ENCODE peak calls at places on chromosome 20, in nine cellular contexts. One of them, this sample, is unnamed.

GRCh38 chr20:25218492-25218891 is 23.0 kb downstream of the ENTPD6 start:
- DNase-seq in GM12878: no peak
- DNase-seq in CD8-positive, alpha-beta T cell: no peak
- DNase-seq in lower lobe of right lung: no peak
- DNase-seq in tibial artery: no peak
- DNase-seq in lung: no peak
- DNase-seq in left ventricle myocardium inferior: no peak
- DNase-seq in upper lobe of right lung: no peak
- DNase-seq in heart right ventricle: no peak
- DNase-seq in this sample: no peak

GRCh38 chr20:7657569-7657968 is 282.7 kb downstream of the HAO1 start:
- DNase-seq in GM12878: no peak
- DNase-seq in CD8-positive, alpha-beta T cell: no peak
- DNase-seq in lower lobe of right lung: no peak
- DNase-seq in tibial artery: no peak
- DNase-seq in lung: no peak
- DNase-seq in left ventricle myocardium inferior: no peak
- DNase-seq in upper lobe of right lung: no peak
- DNase-seq in heart right ventricle: no peak
- DNase-seq in this sample: no peak

GRCh38 chr20:17889226-17889625 is 79.4 kb downstream of the SNX5 start:
- DNase-seq in GM12878: no peak
- DNase-seq in CD8-positive, alpha-beta T cell: no peak
- DNase-seq in lower lobe of right lung: no peak
- DNase-seq in tibial artery: no peak
- DNase-seq in lung: no peak
- DNase-seq in left ventricle myocardium inferior: no peak
- DNase-seq in upper lobe of right lung: no peak
- DNase-seq in heart right ventricle: no peak
- DNase-seq in this sample: no peak

GRCh38 chr20:16801919-16802651 is 53.9 kb downstream of the OTOR start:
- DNase-seq in GM12878: peak; percentile 8
- DNase-seq in CD8-positive, alpha-beta T cell: peak; percentile 21
- DNase-seq in lower lobe of right lung: peak; percentile 66
- DNase-seq in tibial artery: peak; percentile 52
- DNase-seq in lung: peak; percentile 59
- DNase-seq in left ventricle myocardium inferior: peak; percentile 29
- DNase-seq in upper lobe of right lung: peak; percentile 74
- DNase-seq in heart right ventricle: peak; percentile 29
- DNase-seq in this sample: peak; percentile 82

GRCh38 chr20:17228624-17229061 is 1.8 kb downstream of the PCSK2 start:
- DNase-seq in GM12878: no peak
- DNase-seq in CD8-positive, alpha-beta T cell: no peak
- DNase-seq in lower lobe of right lung: peak; percentile 47
- DNase-seq in tibial artery: no peak
- DNase-seq in lung: no peak
- DNase-seq in left ventricle myocardium inferior: no peak
- DNase-seq in upper lobe of right lung: peak; percentile 71
- DNase-seq in heart right ventricle: no peak
- DNase-seq in this sample: peak; percentile 38

GRCh38 chr20:17662333-17663039 is 19.6 kb downstream of the RRBP1 start:
- DNase-seq in GM12878: no peak
- DNase-seq in CD8-positive, alpha-beta T cell: no peak
- DNase-seq in lower lobe of right lung: no peak
- DNase-seq in tibial artery: peak; percentile 88
- DNase-seq in lung: no peak
- DNase-seq in left ventricle myocardium inferior: no peak
- DNase-seq in upper lobe of right lung: no peak
- DNase-seq in heart right ventricle: peak; percentile 52
- DNase-seq in this sample: no peak

GRCh38 chr20:32332614-32333013 is 25.5 kb upstream of the ASXL1 start:
- DNase-seq in GM12878: no peak
- DNase-seq in CD8-positive, alpha-beta T cell: no peak
- DNase-seq in lower lobe of right lung: no peak
- DNase-seq in tibial artery: no peak
- DNase-seq in lung: no peak
- DNase-seq in left ventricle myocardium inferior: no peak
- DNase-seq in upper lobe of right lung: no peak
- DNase-seq in heart right ventricle: no peak
- DNase-seq in this sample: no peak

GRCh38 chr20:50019466-50020256 is 36.9 kb downstream of the SNAI1 start:
- DNase-seq in GM12878: no peak
- DNase-seq in CD8-positive, alpha-beta T cell: no peak
- DNase-seq in lower lobe of right lung: no peak
- DNase-seq in tibial artery: no peak
- DNase-seq in lung: no peak
- DNase-seq in left ventricle myocardium inferior: peak; percentile 46
- DNase-seq in upper lobe of right lung: no peak
- DNase-seq in heart right ventricle: peak; percentile 29
- DNase-seq in this sample: no peak

GRCh38 chr20:32516985-32517873 is 67.9 kb downstream of the NOL4L start:
- DNase-seq in GM12878: no peak
- DNase-seq in CD8-positive, alpha-beta T cell: no peak
- DNase-seq in lower lobe of right lung: no peak
- DNase-seq in tibial artery: no peak
- DNase-seq in lung: no peak
- DNase-seq in left ventricle myocardium inferior: no peak
- DNase-seq in upper lobe of right lung: no peak
- DNase-seq in heart right ventricle: peak; percentile 61
- DNase-seq in this sample: no peak

GRCh38 chr20:41717464-41717863 is 99.3 kb upstream of the CHD6 start:
- DNase-seq in GM12878: no peak
- DNase-seq in CD8-positive, alpha-beta T cell: no peak
- DNase-seq in lower lobe of right lung: no peak
- DNase-seq in tibial artery: no peak
- DNase-seq in lung: no peak
- DNase-seq in left ventricle myocardium inferior: no peak
- DNase-seq in upper lobe of right lung: no peak
- DNase-seq in heart right ventricle: no peak
- DNase-seq in this sample: no peak

GRCh38 chr20:5919634-5920544 is 30.4 kb downstream of the TRMT6 start:
- DNase-seq in GM12878: no peak
- DNase-seq in CD8-positive, alpha-beta T cell: no peak
- DNase-seq in lower lobe of right lung: no peak
- DNase-seq in tibial artery: no peak
- DNase-seq in lung: no peak
- DNase-seq in left ventricle myocardium inferior: no peak
- DNase-seq in upper lobe of right lung: no peak
- DNase-seq in heart right ventricle: no peak
- DNase-seq in this sample: no peak

GRCh38 chr20:49853640-49854039 is 41.0 kb downstream of the SLC9A8 start:
- DNase-seq in GM12878: no peak
- DNase-seq in CD8-positive, alpha-beta T cell: no peak
- DNase-seq in lower lobe of right lung: no peak
- DNase-seq in tibial artery: no peak
- DNase-seq in lung: no peak
- DNase-seq in left ventricle myocardium inferior: no peak
- DNase-seq in upper lobe of right lung: no peak
- DNase-seq in heart right ventricle: no peak
- DNase-seq in this sample: no peak

GRCh38 chr20:4567172-4567571 is 154.5 kb upstream of the PRND start:
- DNase-seq in GM12878: no peak
- DNase-seq in CD8-positive, alpha-beta T cell: no peak
- DNase-seq in lower lobe of right lung: no peak
- DNase-seq in tibial artery: no peak
- DNase-seq in lung: no peak
- DNase-seq in left ventricle myocardium inferior: no peak
- DNase-seq in upper lobe of right lung: no peak
- DNase-seq in heart right ventricle: no peak
- DNase-seq in this sample: no peak

GRCh38 chr20:35866446-35867202 is 87.7 kb downstream of the SCAND1 start:
- DNase-seq in GM12878: no peak
- DNase-seq in CD8-positive, alpha-beta T cell: no peak
- DNase-seq in lower lobe of right lung: no peak
- DNase-seq in tibial artery: no peak
- DNase-seq in lung: no peak
- DNase-seq in left ventricle myocardium inferior: no peak
- DNase-seq in upper lobe of right lung: no peak
- DNase-seq in heart right ventricle: no peak
- DNase-seq in this sample: no peak

GRCh38 chr20:7695622-7696021 is 244.6 kb downstream of the HAO1 start:
- DNase-seq in GM12878: no peak
- DNase-seq in CD8-positive, alpha-beta T cell: no peak
- DNase-seq in lower lobe of right lung: no peak
- DNase-seq in tibial artery: no peak
- DNase-seq in lung: no peak
- DNase-seq in left ventricle myocardium inferior: no peak
- DNase-seq in upper lobe of right lung: no peak
- DNase-seq in heart right ventricle: no peak
- DNase-seq in this sample: no peak

GRCh38 chr20:37055276-37055675 is 40.5 kb downstream of the RBL1 start:
- DNase-seq in GM12878: no peak
- DNase-seq in CD8-positive, alpha-beta T cell: no peak
- DNase-seq in lower lobe of right lung: no peak
- DNase-seq in tibial artery: no peak
- DNase-seq in lung: no peak
- DNase-seq in left ventricle myocardium inferior: no peak
- DNase-seq in upper lobe of right lung: no peak
- DNase-seq in heart right ventricle: no peak
- DNase-seq in this sample: no peak

GRCh38 chr20:49497217-49497560 is 14.7 kb upstream of the KCNB1 start:
- DNase-seq in GM12878: no peak
- DNase-seq in CD8-positive, alpha-beta T cell: no peak
- DNase-seq in lower lobe of right lung: no peak
- DNase-seq in tibial artery: no peak
- DNase-seq in lung: no peak
- DNase-seq in left ventricle myocardium inferior: no peak
- DNase-seq in upper lobe of right lung: no peak
- DNase-seq in heart right ventricle: no peak
- DNase-seq in this sample: no peak

DNA sequence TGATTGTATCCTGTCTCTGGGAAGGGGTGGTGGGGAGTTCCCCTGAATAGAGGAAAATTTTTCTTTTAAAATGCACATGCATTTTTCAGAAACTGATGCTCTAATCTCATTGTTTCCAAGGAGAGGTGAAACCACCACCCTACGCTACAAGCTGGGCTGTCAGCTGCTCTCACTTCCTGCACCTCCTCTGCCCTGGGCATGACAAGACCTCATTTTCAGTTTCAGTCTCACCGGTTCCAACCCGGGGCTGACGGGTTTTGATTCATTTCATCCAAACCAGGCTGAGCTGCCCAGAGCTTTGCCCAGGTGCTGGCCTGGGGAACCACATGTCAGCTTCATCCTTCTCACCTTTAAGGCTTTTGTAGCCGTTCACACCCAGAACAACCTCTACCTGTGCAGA is 99.7 kb downstream of the EYA2 start:
- DNase-seq in GM12878: peak; percentile 69
- DNase-seq in CD8-positive, alpha-beta T cell: no peak
- DNase-seq in lower lobe of right lung: no peak
- DNase-seq in tibial artery: no peak
- DNase-seq in lung: no peak
- DNase-seq in left ventricle myocardium inferior: no peak
- DNase-seq in upper lobe of right lung: no peak
- DNase-seq in heart right ventricle: no peak
- DNase-seq in this sample: no peak
- H3K4me3 ChIP-seq in GM12878: no peak overlapping the region
- H3K4me3 ChIP-seq in CD8-positive, alpha-beta T cell: no peak overlapping the region
- H3K4me3 ChIP-seq in lower lobe of right lung: no peak overlapping the region
- H3K4me3 ChIP-seq in tibial artery: no peak overlapping the region
- H3K4me3 ChIP-seq in lung: no peak overlapping the region
- H3K4me3 ChIP-seq in left ventricle myocardium inferior: no peak overlapping the region
- H3K4me3 ChIP-seq in upper lobe of right lung: no peak overlapping the region
- H3K4me3 ChIP-seq in heart right ventricle: no peak overlapping the region
- H3K4me3 ChIP-seq in this sample: no peak overlapping the region

DNA sequence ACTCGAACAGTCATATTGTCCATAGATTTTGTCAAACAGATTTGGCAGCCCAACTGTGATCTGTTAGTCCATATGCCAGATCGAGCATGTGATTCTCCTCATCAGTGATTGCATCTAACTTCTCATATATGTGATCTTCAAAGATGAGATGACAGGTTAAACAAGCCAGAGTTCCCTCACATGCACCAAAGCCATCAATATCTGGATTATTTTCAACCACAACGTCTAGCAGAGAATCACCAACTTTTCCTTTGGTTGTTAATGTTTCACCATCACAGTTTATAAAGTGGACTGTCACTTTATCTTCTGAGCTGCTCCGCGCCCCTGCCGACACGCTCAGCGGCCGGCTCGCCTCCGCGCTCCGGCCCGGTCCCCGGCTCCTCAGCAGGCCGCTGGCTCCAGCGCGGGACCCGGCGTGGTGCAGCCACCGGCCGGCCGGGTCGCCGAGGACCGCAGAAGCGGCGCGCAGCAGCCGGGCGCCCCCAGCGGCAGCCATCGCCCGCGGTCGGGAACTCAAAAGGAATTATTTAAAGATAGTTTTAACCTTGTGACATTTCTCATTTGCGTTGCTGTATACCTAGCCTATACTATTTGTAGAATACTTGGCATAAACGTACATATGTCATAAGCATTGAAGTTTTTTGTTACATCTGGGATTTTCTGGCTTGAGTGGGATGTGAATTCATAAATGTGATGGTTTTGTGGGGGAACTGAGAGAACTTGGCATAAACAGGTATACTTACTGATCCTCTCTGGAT is 40.1 kb upstream of the DYNLRB1 start:
- DNase-seq in GM12878: no peak
- DNase-seq in CD8-positive, alpha-beta T cell: peak; percentile 5
- DNase-seq in lower lobe of right lung: peak; percentile 60
- DNase-seq in tibial artery: peak; percentile 49
- DNase-seq in lung: peak; percentile 29
- DNase-seq in left ventricle myocardium inferior: peak; percentile 50
- DNase-seq in upper lobe of right lung: peak; percentile 78
- DNase-seq in heart right ventricle: peak; percentile 28
- DNase-seq in this sample: peak; percentile 54
- TF ChIP-seq CTCF in GM12878: peak; percentile 44
- TF ChIP-seq CTCF in CD8-positive, alpha-beta T cell: peak; percentile 54
- TF ChIP-seq CTCF in lower lobe of right lung: peak; percentile 64
- TF ChIP-seq CTCF in tibial artery: peak; percentile 69
- TF ChIP-seq CTCF in lung: peak; percentile 6
- TF ChIP-seq CTCF in left ventricle myocardium inferior: peak; percentile 80
- TF ChIP-seq CTCF in upper lobe of right lung: peak; percentile 59
- TF ChIP-seq CTCF in heart right ventricle: peak; percentile 60
- TF ChIP-seq CTCF in this sample: peak; percentile 20

GRCh38 chr20:14282140-14282539 is 55.3 kb downstream of the FLRT3 start:
- DNase-seq in GM12878: no peak
- DNase-seq in CD8-positive, alpha-beta T cell: no peak
- DNase-seq in lower lobe of right lung: no peak
- DNase-seq in tibial artery: no peak
- DNase-seq in lung: no peak
- DNase-seq in left ventricle myocardium inferior: no peak
- DNase-seq in upper lobe of right lung: no peak
- DNase-seq in heart right ventricle: no peak
- DNase-seq in this sample: no peak
- H3K36me3 ChIP-seq in GM12878: no peaks in the 10 kb centered on the region
- H3K36me3 ChIP-seq in CD8-positive, alpha-beta T cell: no peaks in the 10 kb centered on the region
- H3K36me3 ChIP-seq in lower lobe of right lung: no peaks in the 10 kb centered on the region
- H3K36me3 ChIP-seq in tibial artery: no peaks in the 10 kb centered on the region
- H3K36me3 ChIP-seq in lung: no peaks in the 10 kb centered on the region
- H3K36me3 ChIP-seq in left ventricle myocardium inferior: no peaks in the 10 kb centered on the region
- H3K36me3 ChIP-seq in upper lobe of right lung: no peaks in the 10 kb centered on the region
- H3K36me3 ChIP-seq in heart right ventricle: no peaks in the 10 kb centered on the region
- H3K36me3 ChIP-seq in this sample: no peaks in the 10 kb centered on the region

DNA sequence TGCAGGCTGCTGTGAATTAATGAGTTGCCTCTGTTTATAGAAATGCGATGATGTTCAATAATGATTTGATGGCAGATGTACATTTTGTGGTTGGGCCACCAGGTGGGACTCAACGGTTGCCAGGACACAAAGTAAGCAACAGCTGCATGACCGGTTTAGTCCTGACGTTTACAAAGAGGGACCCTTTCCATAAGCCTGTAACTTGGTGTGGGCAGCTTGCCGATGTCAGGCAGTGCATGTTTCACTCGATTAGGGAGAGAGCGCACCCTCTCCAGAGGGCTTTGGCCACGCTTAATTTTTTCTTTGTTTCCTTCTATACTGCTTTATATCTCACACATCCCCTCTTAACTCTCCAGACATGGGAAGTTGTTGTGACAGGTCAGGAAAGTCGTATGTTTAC is 1.4 kb downstream of the BTBD3 start:
- DNase-seq in GM12878: no peak
- DNase-seq in CD8-positive, alpha-beta T cell: no peak
- DNase-seq in lower lobe of right lung: no peak
- DNase-seq in tibial artery: no peak
- DNase-seq in lung: no peak
- DNase-seq in left ventricle myocardium inferior: peak; percentile 38
- DNase-seq in upper lobe of right lung: no peak
- DNase-seq in heart right ventricle: peak; percentile 67
- DNase-seq in this sample: no peak
- H3K4me3 ChIP-seq in GM12878: no peak overlapping the region
- H3K4me3 ChIP-seq in CD8-positive, alpha-beta T cell: no peak overlapping the region
- H3K4me3 ChIP-seq in lower lobe of right lung: peak overlapping the region; percentile 48
- H3K4me3 ChIP-seq in tibial artery: no peak overlapping the region
- H3K4me3 ChIP-seq in lung: peak overlapping the region; percentile 57
- H3K4me3 ChIP-seq in left ventricle myocardium inferior: peak overlapping the region; percentile 67
- H3K4me3 ChIP-seq in upper lobe of right lung: peak overlapping the region; percentile 48
- H3K4me3 ChIP-seq in heart right ventricle: peak overlapping the region; percentile 62
- H3K4me3 ChIP-seq in this sample: no peak overlapping the region